ENCODE peak calls at places on chromosomes 13 and 19, in six cellular contexts. One of them, this sample, is unnamed.

GRCh38 chr13:99083976-99084375 is 106.1 kb upstream of the DOCK9 start:
- DNase-seq in CD4-positive, CD25-positive, alpha-beta regulatory T cell: peak; percentile 40
- DNase-seq in BE2C: no peak
- DNase-seq in small intestine: peak; percentile 27
- DNase-seq in lower lobe of right lung: no peak
- DNase-seq in kidney: no peak
- DNase-seq in this sample: no peak

GRCh38 chr13:88085036-88085435 is 413.9 kb downstream of the SLITRK5 start:
- DNase-seq in CD4-positive, CD25-positive, alpha-beta regulatory T cell: no peak
- DNase-seq in BE2C: no peak
- DNase-seq in small intestine: no peak
- DNase-seq in lower lobe of right lung: no peak
- DNase-seq in kidney: no peak
- DNase-seq in this sample: no peak

GRCh38 chr13:79427265-79427664 is 21.2 kb upstream of the RBM26 start:
- DNase-seq in CD4-positive, CD25-positive, alpha-beta regulatory T cell: no peak
- DNase-seq in BE2C: no peak
- DNase-seq in small intestine: no peak
- DNase-seq in lower lobe of right lung: no peak
- DNase-seq in kidney: no peak
- DNase-seq in this sample: no peak

GRCh38 chr13:30692108-30692507 is 43.2 kb upstream of the ALOX5AP start:
- DNase-seq in CD4-positive, CD25-positive, alpha-beta regulatory T cell: no peak
- DNase-seq in BE2C: no peak
- DNase-seq in small intestine: no peak
- DNase-seq in lower lobe of right lung: no peak
- DNase-seq in kidney: no peak
- DNase-seq in this sample: no peak

GRCh38 chr13:70795484-70795883 is 687.2 kb upstream of the KLHL1 start:
- DNase-seq in CD4-positive, CD25-positive, alpha-beta regulatory T cell: no peak
- DNase-seq in BE2C: no peak
- DNase-seq in small intestine: no peak
- DNase-seq in lower lobe of right lung: no peak
- DNase-seq in kidney: no peak
- DNase-seq in this sample: no peak

GRCh38 chr13:42334329-42334706 is 62.4 kb downstream of the AKAP11 start:
- DNase-seq in CD4-positive, CD25-positive, alpha-beta regulatory T cell: no peak
- DNase-seq in BE2C: no peak
- DNase-seq in small intestine: no peak
- DNase-seq in lower lobe of right lung: no peak
- DNase-seq in kidney: no peak
- DNase-seq in this sample: no peak

GRCh38 chr19:14563989-14564650 is 7.7 kb downstream of the NDUFB7 start:
- DNase-seq in CD4-positive, CD25-positive, alpha-beta regulatory T cell: peak; percentile 40
- DNase-seq in BE2C: peak; percentile 97
- DNase-seq in small intestine: peak; percentile 50
- DNase-seq in lower lobe of right lung: no peak
- DNase-seq in kidney: no peak
- DNase-seq in this sample: no peak

GRCh38 chr19:41442473-41443360 is at the start of gene ERICH4:
- DNase-seq in CD4-positive, CD25-positive, alpha-beta regulatory T cell: no peak
- DNase-seq in BE2C: no peak
- DNase-seq in small intestine: peak; percentile 95
- DNase-seq in lower lobe of right lung: no peak
- DNase-seq in kidney: no peak
- DNase-seq in this sample: no peak

GRCh38 chr13:76014618-76015315 is 378.6 kb downstream of the LMO7 start:
- DNase-seq in CD4-positive, CD25-positive, alpha-beta regulatory T cell: no peak
- DNase-seq in BE2C: no peak
- DNase-seq in small intestine: peak; percentile 25
- DNase-seq in lower lobe of right lung: no peak
- DNase-seq in kidney: no peak
- DNase-seq in this sample: no peak

GRCh38 chr13:86446311-86446710 is 647.1 kb upstream of the SLITRK6 start:
- DNase-seq in CD4-positive, CD25-positive, alpha-beta regulatory T cell: no peak
- DNase-seq in BE2C: no peak
- DNase-seq in small intestine: no peak
- DNase-seq in lower lobe of right lung: no peak
- DNase-seq in kidney: no peak
- DNase-seq in this sample: no peak

GRCh38 chr19:5124111-5124855 is 155.4 kb downstream of the KDM4B start:
- DNase-seq in CD4-positive, CD25-positive, alpha-beta regulatory T cell: no peak
- DNase-seq in BE2C: no peak
- DNase-seq in small intestine: no peak
- DNase-seq in lower lobe of right lung: no peak
- DNase-seq in kidney: no peak
- DNase-seq in this sample: no peak

GRCh38 chr19:3544742-3545668 is 6.0 kb downstream of the TEKTIP1 start:
- DNase-seq in CD4-positive, CD25-positive, alpha-beta regulatory T cell: peak; percentile 53
- DNase-seq in BE2C: peak; percentile 79
- DNase-seq in small intestine: peak; percentile 60
- DNase-seq in lower lobe of right lung: peak; percentile 84
- DNase-seq in kidney: peak; percentile 84
- DNase-seq in this sample: peak; percentile 62

GRCh38 chr19:18464646-18465045 is 26.7 kb upstream of the ISYNA1 start:
- DNase-seq in CD4-positive, CD25-positive, alpha-beta regulatory T cell: no peak
- DNase-seq in BE2C: no peak
- DNase-seq in small intestine: peak; percentile 40
- DNase-seq in lower lobe of right lung: peak; percentile 75
- DNase-seq in kidney: peak; percentile 91
- DNase-seq in this sample: no peak

GRCh38 chr13:23621316-23621645 is 51.1 kb downstream of the TNFRSF19 start:
- DNase-seq in CD4-positive, CD25-positive, alpha-beta regulatory T cell: no peak
- DNase-seq in BE2C: no peak
- DNase-seq in small intestine: no peak
- DNase-seq in lower lobe of right lung: no peak
- DNase-seq in kidney: no peak
- DNase-seq in this sample: no peak

GRCh38 chr13:109205315-109205714 is 575.9 kb downstream of the MYO16 start:
- DNase-seq in CD4-positive, CD25-positive, alpha-beta regulatory T cell: no peak
- DNase-seq in BE2C: no peak
- DNase-seq in small intestine: no peak
- DNase-seq in lower lobe of right lung: no peak
- DNase-seq in kidney: no peak
- DNase-seq in this sample: no peak

GRCh38 chr19:47353307-47353712 is 4.2 kb downstream of the DHX34 start:
- DNase-seq in CD4-positive, CD25-positive, alpha-beta regulatory T cell: no peak
- DNase-seq in BE2C: peak; percentile 46
- DNase-seq in small intestine: peak; percentile 86
- DNase-seq in lower lobe of right lung: no peak
- DNase-seq in kidney: no peak
- DNase-seq in this sample: no peak

GRCh38 chr19:14096272-14096992 is 5.9 kb upstream of the SAMD1 start:
- DNase-seq in CD4-positive, CD25-positive, alpha-beta regulatory T cell: no peak
- DNase-seq in BE2C: no peak
- DNase-seq in small intestine: no peak
- DNase-seq in lower lobe of right lung: no peak
- DNase-seq in kidney: no peak
- DNase-seq in this sample: no peak

GRCh38 chr13:114101325-114101821 is 31.1 kb downstream of the RASA3 start:
- DNase-seq in CD4-positive, CD25-positive, alpha-beta regulatory T cell: no peak
- DNase-seq in BE2C: no peak
- DNase-seq in small intestine: no peak
- DNase-seq in lower lobe of right lung: peak; percentile 36
- DNase-seq in kidney: peak; percentile 73
- DNase-seq in this sample: no peak

GRCh38 chr19:5804516-5805464 is at the start of gene NRTN:
- DNase-seq in CD4-positive, CD25-positive, alpha-beta regulatory T cell: peak; percentile 33
- DNase-seq in BE2C: peak; percentile 79
- DNase-seq in small intestine: peak; percentile 40
- DNase-seq in lower lobe of right lung: no peak
- DNase-seq in kidney: peak; percentile 76
- DNase-seq in this sample: peak; percentile 59

GRCh38 chr19:43372462-43372861 is 19.0 kb downstream of the CD177 start:
- DNase-seq in CD4-positive, CD25-positive, alpha-beta regulatory T cell: no peak
- DNase-seq in BE2C: no peak
- DNase-seq in small intestine: no peak
- DNase-seq in lower lobe of right lung: no peak
- DNase-seq in kidney: no peak
- DNase-seq in this sample: no peak

GRCh38 chr19:45451850-45452387 is 15.9 kb upstream of the FOSB start:
- DNase-seq in CD4-positive, CD25-positive, alpha-beta regulatory T cell: no peak
- DNase-seq in BE2C: no peak
- DNase-seq in small intestine: no peak
- DNase-seq in lower lobe of right lung: no peak
- DNase-seq in kidney: no peak
- DNase-seq in this sample: no peak

GRCh38 chr19:6930190-6930589 is 42.8 kb downstream of the ADGRE1 start:
- DNase-seq in CD4-positive, CD25-positive, alpha-beta regulatory T cell: no peak
- DNase-seq in BE2C: no peak
- DNase-seq in small intestine: no peak
- DNase-seq in lower lobe of right lung: no peak
- DNase-seq in kidney: no peak
- DNase-seq in this sample: no peak

DNA sequence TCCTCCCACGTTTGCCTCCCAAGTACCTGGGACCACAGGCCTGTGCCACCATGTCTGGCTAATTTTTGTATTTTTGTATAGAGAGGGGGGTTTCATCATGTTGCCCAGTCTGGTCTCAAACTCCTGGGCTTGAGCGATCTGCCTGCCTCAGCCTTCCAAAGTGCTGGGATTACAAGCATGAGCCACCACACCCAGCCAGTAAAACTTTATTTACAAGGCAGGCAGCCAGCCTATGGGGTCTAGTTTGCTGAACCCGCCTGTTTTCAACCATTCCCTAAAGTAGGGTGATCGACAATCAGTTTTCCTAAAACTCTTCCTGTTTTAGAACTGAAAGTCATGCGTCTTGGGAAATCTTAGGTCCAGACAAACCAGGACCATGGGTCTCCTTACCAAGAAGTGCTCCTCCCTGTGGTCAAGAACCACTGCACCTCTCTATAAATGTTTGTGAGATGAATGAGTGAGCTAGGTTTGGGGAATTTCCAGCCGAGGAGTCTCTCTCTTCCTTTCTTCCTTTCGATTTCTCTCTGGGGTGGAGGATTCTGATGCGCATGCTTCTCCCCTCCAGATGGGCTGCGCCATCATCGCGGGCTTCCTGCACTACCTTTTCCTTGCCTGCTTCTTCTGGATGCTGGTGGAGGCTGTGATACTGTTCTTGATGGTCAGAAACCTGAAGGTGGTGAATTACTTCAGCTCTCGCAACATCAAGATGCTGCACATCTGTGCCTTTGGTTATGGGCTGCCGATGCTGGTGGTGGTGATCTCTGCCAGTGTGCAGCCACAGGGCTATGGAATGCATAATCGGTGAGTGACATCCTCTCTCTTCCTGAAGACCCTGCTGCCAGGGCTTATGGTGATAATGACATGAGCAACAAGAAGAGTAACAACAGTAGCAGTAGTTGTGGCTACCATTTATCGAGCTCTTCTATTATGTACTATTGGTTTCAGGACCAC is 38.7 kb downstream of the ADGRE1 start:
- DNase-seq in CD4-positive, CD25-positive, alpha-beta regulatory T cell: peak; percentile 45
- DNase-seq in BE2C: no peak
- DNase-seq in small intestine: no peak
- DNase-seq in lower lobe of right lung: no peak
- DNase-seq in kidney: no peak
- DNase-seq in this sample: no peak
- H3K9me3 ChIP-seq in CD4-positive, CD25-positive, alpha-beta regulatory T cell: no peaks in the 10 kb centered on the region
- H3K9me3 ChIP-seq in BE2C: no peaks in the 10 kb centered on the region
- H3K9me3 ChIP-seq in small intestine: no peaks in the 10 kb centered on the region
- H3K9me3 ChIP-seq in lower lobe of right lung: peaks cover 15% of the 10 kb centered on the region
- H3K9me3 ChIP-seq in kidney: peaks cover 2% of the 10 kb centered on the region
- H3K9me3 ChIP-seq in this sample: no peaks in the 10 kb centered on the region

GRCh38 chr13:29301027-29301426 is 294.5 kb downstream of the SLC7A1 start:
- DNase-seq in CD4-positive, CD25-positive, alpha-beta regulatory T cell: no peak
- DNase-seq in BE2C: no peak
- DNase-seq in small intestine: no peak
- DNase-seq in lower lobe of right lung: no peak
- DNase-seq in kidney: no peak
- DNase-seq in this sample: no peak

GRCh38 chr13:29304148-29304547 is 291.3 kb downstream of the SLC7A1 start:
- DNase-seq in CD4-positive, CD25-positive, alpha-beta regulatory T cell: no peak
- DNase-seq in BE2C: no peak
- DNase-seq in small intestine: no peak
- DNase-seq in lower lobe of right lung: no peak
- DNase-seq in kidney: no peak
- DNase-seq in this sample: no peak
- H3K9me3 ChIP-seq in CD4-positive, CD25-positive, alpha-beta regulatory T cell: peaks cover 11% of the 10 kb centered on the region
- H3K9me3 ChIP-seq in BE2C: no peaks in the 10 kb centered on the region
- H3K9me3 ChIP-seq in small intestine: no peaks in the 10 kb centered on the region
- H3K9me3 ChIP-seq in lower lobe of right lung: peaks cover 14% of the 10 kb centered on the region
- H3K9me3 ChIP-seq in kidney: peaks cover 2% of the 10 kb centered on the region
- H3K9me3 ChIP-seq in this sample: no peaks in the 10 kb centered on the region

DNA sequence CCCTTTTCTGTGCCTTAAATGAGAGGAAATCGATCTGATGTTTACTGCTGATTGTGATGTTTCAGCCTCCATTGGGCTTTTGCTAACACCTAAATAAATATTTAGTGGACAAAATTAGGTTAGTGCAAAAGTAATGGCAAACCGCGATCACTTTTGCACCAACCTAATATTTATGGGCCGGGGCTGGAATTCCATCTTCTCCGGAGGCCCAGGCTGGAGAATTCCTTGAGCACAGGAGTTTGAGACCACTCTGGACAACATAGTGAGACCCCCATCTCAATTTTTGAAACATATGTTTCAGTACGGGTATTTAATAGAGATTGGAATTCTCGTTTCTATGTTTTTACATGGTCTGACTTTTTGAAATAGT is 603 bp downstream of the ZNF880 start:
- DNase-seq in CD4-positive, CD25-positive, alpha-beta regulatory T cell: no peak
- DNase-seq in BE2C: no peak
- DNase-seq in small intestine: no peak
- DNase-seq in lower lobe of right lung: no peak
- DNase-seq in kidney: no peak
- DNase-seq in this sample: no peak
- H3K9me3 ChIP-seq in CD4-positive, CD25-positive, alpha-beta regulatory T cell: peaks cover 37% of the 10 kb centered on the region
- H3K9me3 ChIP-seq in BE2C: peaks cover 3% of the 10 kb centered on the region
- H3K9me3 ChIP-seq in small intestine: no peaks in the 10 kb centered on the region
- H3K9me3 ChIP-seq in lower lobe of right lung: peaks cover 60% of the 10 kb centered on the region
- H3K9me3 ChIP-seq in kidney: peaks cover 12% of the 10 kb centered on the region
- H3K9me3 ChIP-seq in this sample: peaks cover 12% of the 10 kb centered on the region

GRCh38 chr19:56423985-56424353 is 19.8 kb downstream of the ZNF583 start:
- DNase-seq in CD4-positive, CD25-positive, alpha-beta regulatory T cell: no peak
- DNase-seq in BE2C: no peak
- DNase-seq in small intestine: no peak
- DNase-seq in lower lobe of right lung: no peak
- DNase-seq in kidney: no peak
- DNase-seq in this sample: no peak

DNA sequence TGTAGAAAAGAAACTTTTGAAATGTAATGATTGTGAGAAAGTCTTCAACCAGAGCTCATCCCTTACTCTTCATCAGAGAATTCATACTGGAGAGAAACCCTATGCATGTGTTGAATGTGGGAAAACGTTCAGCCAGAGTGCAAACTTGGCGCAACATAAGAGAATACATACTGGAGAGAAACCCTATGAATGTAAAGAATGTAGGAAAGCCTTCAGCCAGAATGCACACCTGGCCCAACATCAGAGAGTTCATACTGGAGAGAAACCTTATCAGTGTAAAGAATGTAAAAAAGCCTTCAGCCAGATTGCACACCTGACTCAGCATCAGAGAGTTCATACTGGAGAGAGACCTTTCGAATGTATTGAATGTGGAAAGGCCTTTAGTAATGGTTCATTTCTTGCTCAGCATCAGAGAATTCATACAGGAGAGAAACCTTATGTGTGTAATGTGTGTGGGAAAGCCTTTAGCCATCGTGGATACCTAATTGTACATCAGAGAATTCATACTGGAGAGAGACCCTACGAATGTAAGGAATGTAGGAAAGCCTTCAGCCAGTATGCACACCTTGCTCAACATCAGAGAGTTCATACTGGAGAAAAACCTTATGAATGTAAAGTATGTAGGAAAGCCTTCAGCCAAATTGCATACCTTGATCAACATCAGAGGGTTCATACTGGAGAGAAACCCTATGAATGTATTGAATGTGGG is 19.3 kb downstream of the ZNF583 start:
- DNase-seq in CD4-positive, CD25-positive, alpha-beta regulatory T cell: no peak
- DNase-seq in BE2C: no peak
- DNase-seq in small intestine: no peak
- DNase-seq in lower lobe of right lung: no peak
- DNase-seq in kidney: no peak
- DNase-seq in this sample: no peak
- H3K9me3 ChIP-seq in CD4-positive, CD25-positive, alpha-beta regulatory T cell: peaks cover 94% of the 10 kb centered on the region
- H3K9me3 ChIP-seq in BE2C: peaks cover 16% of the 10 kb centered on the region
- H3K9me3 ChIP-seq in small intestine: peaks cover 1% of the 10 kb centered on the region
- H3K9me3 ChIP-seq in lower lobe of right lung: peaks cover 100% of the 10 kb centered on the region
- H3K9me3 ChIP-seq in kidney: peaks cover 59% of the 10 kb centered on the region
- H3K9me3 ChIP-seq in this sample: peaks cover 63% of the 10 kb centered on the region

This sample was measured in T-helper 17 cell.